ENCODE peak calls at places on chromosomes 5 and 9, in eight cellular contexts. N is heart left ventricle; A is neuronal stem cell; G is aorta; B is Peyer's patch; F is RWPE1; C is body of pancreas; D is CD4-positive, alpha-beta memory T cell. O is an unnamed sample.

GRCh38 chr9:86321373-86321772 is 32.8 kb downstream of the TUT7 start:
- DNase-seq in C (no peak), A (no peak), B (no peak), G (peak), F (no peak), D (no peak), N (no peak), O (no peak)

GRCh38 chr5:83551826-83552225 is 80.3 kb downstream of the VCAN start:
- DNase-seq in N (no peak), F (no peak), D (no peak), G (no peak), A (no peak), B (no peak), C (no peak), O (no peak)

GRCh38 chr9:130689937-130690700 is 3.5 kb upstream of the EXOSC2 start:
- DNase-seq in B (no peak), D (no peak), A (no peak), F (peak), C (peak), N (peak), G (peak), O (no peak)

GRCh38 chr5:149773245-149774095 is 43.4 kb downstream of the PPARGC1B start:
- DNase-seq in N (peak), B (no peak), D (no peak), A (no peak), G (no peak), C (no peak), F (no peak), O (no peak)

GRCh38 chr5:96881511-96882115 is 5.3 kb downstream of the ERAP2 start:
- DNase-seq in A (no peak), G (no peak), D (no peak), N (no peak), F (peak), C (no peak), B (no peak), O (no peak)

GRCh38 chr9:107153336-107153735 is 129.7 kb upstream of the RAD23B start:
- DNase-seq in A (no peak), N (no peak), G (no peak), D (no peak), C (no peak), B (no peak), F (no peak), O (no peak)

GRCh38 chr5:112878760-112879159 is 17.7 kb downstream of the SRP19 start:
- DNase-seq in G (no peak), B (no peak), D (peak), A (no peak), N (no peak), F (peak), C (no peak), O (no peak)

GRCh38 chr9:137778336-137778735 is 99.2 kb upstream of the CACNA1B start:
- DNase-seq in D (no peak), B (peak), C (no peak), F (no peak), G (no peak), A (no peak), N (no peak), O (no peak)

GRCh38 chr5:41707853-41708603 is 162.2 kb downstream of the OXCT1 start:
- DNase-seq in C (no peak), D (no peak), F (peak), A (peak), N (no peak), G (no peak), B (no peak), O (no peak)

GRCh38 chr9:132372177-132373095 is 17.6 kb upstream of the SETX start:
- DNase-seq in N (peak), C (peak), F (no peak), A (no peak), B (no peak), G (peak), D (no peak), O (no peak)

GRCh38 chr5:157941616-157942015 is 82.7 kb upstream of the CLINT1 start:
- DNase-seq in C (no peak), F (no peak), D (no peak), B (no peak), N (no peak), A (no peak), G (no peak), O (no peak)

GRCh38 chr5:107526-107925 is 15.6 kb downstream of the PLEKHG4B start:
- DNase-seq in F (no peak), B (no peak), A (no peak), C (no peak), G (no peak), N (no peak), D (no peak), O (no peak)

GRCh38 chr5:39755986-39756385 is 331.2 kb upstream of the DAB2 start:
- DNase-seq in C (peak), G (no peak), F (peak), B (no peak), A (no peak), D (no peak), N (no peak), O (no peak)

DNA sequence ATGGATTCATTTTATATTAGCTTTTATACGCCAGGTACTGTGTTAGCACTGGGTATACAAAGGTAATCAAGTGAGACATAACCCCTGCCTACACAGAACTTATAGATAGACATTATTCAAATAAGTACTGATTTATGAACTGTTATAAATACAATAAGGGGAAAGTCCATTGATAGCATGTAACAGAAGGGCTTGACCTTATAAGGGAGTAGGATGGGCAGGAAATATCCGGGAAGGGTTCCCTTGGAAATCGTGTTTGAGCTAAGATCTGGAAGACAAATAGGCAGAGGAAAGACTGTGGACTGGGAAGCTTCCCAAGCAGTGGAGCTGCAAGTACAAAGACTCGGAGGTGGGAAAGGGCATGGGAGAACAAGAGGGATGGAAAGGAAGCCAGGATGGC is 111.5 kb downstream of the WDR41 start:
- DNase-seq in F (no peak), G (no peak), A (no peak), B (no peak), D (no peak), N (no peak), C (no peak), O (no peak)
- H3K27ac ChIP-seq in F (no peak), G (no peak), A (no peak), B (no peak), D (no peak), N (no peak), C (no peak), O (no peak)

DNA sequence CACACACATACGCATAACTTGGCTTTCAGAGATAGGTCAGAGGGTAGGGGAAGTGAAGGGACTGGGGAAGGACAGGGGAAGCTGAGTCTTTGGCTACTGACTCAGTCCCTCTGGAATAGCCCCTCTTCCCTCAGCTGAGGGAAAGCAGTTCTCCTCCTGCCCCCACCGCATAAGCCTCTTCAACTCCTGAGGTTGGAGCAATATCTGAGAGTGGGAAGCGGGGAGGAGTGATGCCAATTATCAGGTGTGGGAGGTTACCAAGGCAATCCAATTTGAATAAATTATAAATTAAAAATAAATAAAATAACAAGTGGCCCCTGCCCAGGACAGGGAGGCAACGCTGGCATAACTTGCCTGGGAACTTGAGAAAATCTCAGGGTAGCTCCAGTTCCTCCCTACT is 1.7 kb upstream of the STOML2 start:
- DNase-seq in F (no peak), A (no peak), B (no peak), C (no peak), G (no peak), N (no peak), D (no peak), O (no peak)
- H3K27ac ChIP-seq in F (peak), A (peak), B (no peak), C (no peak), G (no peak), N (no peak), D (no peak), O (no peak)

GRCh38 chr9:115018547-115019435 is 88.4 kb upstream of the TNFSF8 start:
- DNase-seq in D (no peak), G (no peak), N (no peak), F (no peak), B (no peak), A (no peak), C (no peak), O (no peak)
- H3K27ac ChIP-seq in D (no peak), G (peak), N (no peak), F (no peak), B (peak), A (no peak), C (no peak), O (peak)

GRCh38 chr5:65077653-65078052 is 308.9 kb downstream of the CWC27 start:
- DNase-seq in G (no peak), B (no peak), F (no peak), D (no peak), A (no peak), N (no peak), C (no peak), O (no peak)

GRCh38 chr5:65075623-65076250 is 307.0 kb downstream of the CWC27 start:
- DNase-seq in A (no peak), F (no peak), C (no peak), N (no peak), D (no peak), G (no peak), B (no peak), O (no peak)

GRCh38 chr5:65078331-65078730 is 309.6 kb downstream of the CWC27 start:
- DNase-seq in A (no peak), D (no peak), F (no peak), N (no peak), G (no peak), B (no peak), C (no peak), O (no peak)

GRCh38 chr5:65072836-65073620 is 304.3 kb downstream of the CWC27 start:
- DNase-seq in G (no peak), B (no peak), D (no peak), C (no peak), A (no peak), F (no peak), N (no peak), O (no peak)

DNA sequence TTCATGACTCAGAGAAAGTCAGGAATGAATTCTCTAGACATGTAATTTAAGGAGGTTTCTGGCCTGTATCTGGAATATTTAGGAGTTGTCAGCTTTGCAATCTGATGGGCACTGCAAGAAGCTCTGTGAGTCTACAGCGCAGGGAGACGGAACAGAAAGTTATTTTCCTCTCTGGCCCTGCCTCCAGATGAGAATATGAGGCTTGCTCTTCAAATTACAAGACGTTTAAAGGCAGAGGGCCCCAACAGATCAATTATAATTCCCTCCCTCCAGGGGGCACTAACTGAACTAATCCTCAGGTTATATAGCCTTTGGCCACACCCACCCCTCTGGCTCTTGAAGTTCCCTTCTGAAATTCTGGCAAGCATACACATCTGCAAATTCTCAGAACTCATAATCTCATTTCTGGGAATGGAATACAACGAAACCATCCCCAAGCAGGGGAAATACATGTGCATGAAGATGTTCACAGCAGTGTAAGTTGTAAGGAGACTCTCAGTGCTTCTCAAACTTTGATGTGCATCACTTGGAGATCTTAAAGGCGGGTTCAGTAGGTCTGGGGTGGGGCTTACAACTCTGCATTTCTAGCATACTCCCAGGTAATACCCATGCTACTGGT is 307.6 kb downstream of the CWC27 start:
- DNase-seq in A (no peak), N (peak), B (no peak), G (peak), D (peak), C (peak), F (peak), O (no peak)
- H3K27ac ChIP-seq in A (no peak), N (no peak), B (no peak), G (peak), D (no peak), C (no peak), F (no peak), O (no peak)

DNA sequence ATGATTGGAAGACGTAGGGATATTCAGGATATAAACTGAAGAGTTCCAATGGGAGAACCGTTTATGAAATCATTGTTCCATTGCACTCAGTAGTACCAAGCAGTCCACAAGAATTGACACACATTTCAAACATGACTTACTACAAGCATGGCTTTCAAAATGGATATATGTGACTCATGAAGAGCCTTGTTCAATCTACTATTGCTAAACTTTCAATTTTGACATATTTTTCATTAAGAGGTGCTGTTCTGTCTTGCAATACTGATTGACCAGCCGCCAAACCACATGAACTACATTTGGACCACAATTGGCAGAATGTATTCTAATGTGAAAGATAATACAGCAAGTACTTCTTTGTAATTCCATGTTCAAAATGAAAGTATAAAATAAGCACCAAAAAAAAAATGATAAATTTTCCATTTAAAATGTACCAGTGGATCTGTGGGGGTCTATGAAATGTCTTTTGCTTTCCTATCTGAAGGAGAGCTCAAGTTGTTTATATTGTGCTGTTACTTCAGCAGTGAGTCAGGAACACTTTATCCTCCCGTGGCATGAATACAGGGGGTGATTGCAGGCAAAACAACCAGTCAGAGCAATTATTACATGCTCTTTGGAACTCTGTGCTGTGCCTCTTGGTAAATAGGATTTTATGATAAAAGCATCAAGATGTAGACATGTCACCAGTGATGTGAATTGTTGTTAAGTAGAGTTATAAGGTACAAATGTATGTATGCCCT is 366.0 kb downstream of the ARRDC3 start:
- DNase-seq in F (peak), B (no peak), D (no peak), C (no peak), A (no peak), G (no peak), N (no peak), O (no peak)
- H3K27ac ChIP-seq in F (no peak), B (no peak), D (no peak), C (no peak), A (no peak), G (no peak), N (no peak), O (no peak)